ENCODE peak calls at places on chromosomes 11 and 22, in seven cellular contexts. One of them, this sample, is unnamed. For H3K4me1, the result is how much of the 10 kb centered on the place peaks cover.

GRCh38 chr22:38953577-38954413 is 3.6 kb upstream of the APOBEC3A start:
- DNase-seq in heart left ventricle: no peak
- DNase-seq in tibial artery: peak
- DNase-seq in heart right ventricle: no peak
- DNase-seq in aorta: no peak
- DNase-seq in osteoblast: no peak
- DNase-seq in mesenchymal stem cell: peak
- DNase-seq in this sample: no peak

GRCh38 chr11:420054-420910 is 5.5 kb upstream of the SIGIRR start:
- DNase-seq in heart right ventricle: peak
- DNase-seq in aorta: peak
- DNase-seq in osteoblast: no peak
- DNase-seq in tibial artery: no peak
- DNase-seq in mesenchymal stem cell: no peak
- DNase-seq in heart left ventricle: peak
- DNase-seq in this sample: no peak

GRCh38 chr11:13358871-13359270 is 81.3 kb downstream of the BMAL1 start:
- DNase-seq in aorta: no peak
- DNase-seq in tibial artery: no peak
- DNase-seq in heart left ventricle: no peak
- DNase-seq in heart right ventricle: no peak
- DNase-seq in osteoblast: no peak
- DNase-seq in mesenchymal stem cell: peak
- DNase-seq in this sample: no peak

GRCh38 chr22:19615867-19616581 is 91.8 kb upstream of the CLDN5 start:
- DNase-seq in tibial artery: no peak
- DNase-seq in aorta: no peak
- DNase-seq in heart right ventricle: no peak
- DNase-seq in osteoblast: no peak
- DNase-seq in heart left ventricle: no peak
- DNase-seq in mesenchymal stem cell: no peak
- DNase-seq in this sample: no peak

GRCh38 chr22:23888615-23889401 is 5.4 kb upstream of the MIF start:
- DNase-seq in heart right ventricle: no peak
- DNase-seq in osteoblast: peak
- DNase-seq in aorta: no peak
- DNase-seq in tibial artery: no peak
- DNase-seq in heart left ventricle: no peak
- DNase-seq in mesenchymal stem cell: peak
- DNase-seq in this sample: no peak

GRCh38 chr22:32957093-32957835 is 100.9 kb downstream of the SYN3 start:
- DNase-seq in osteoblast: no peak
- DNase-seq in heart right ventricle: no peak
- DNase-seq in heart left ventricle: no peak
- DNase-seq in tibial artery: no peak
- DNase-seq in aorta: no peak
- DNase-seq in mesenchymal stem cell: no peak
- DNase-seq in this sample: no peak

GRCh38 chr11:133608496-133608895 is 76.2 kb upstream of the OPCML start:
- DNase-seq in heart left ventricle: no peak
- DNase-seq in tibial artery: no peak
- DNase-seq in heart right ventricle: no peak
- DNase-seq in mesenchymal stem cell: no peak
- DNase-seq in osteoblast: no peak
- DNase-seq in aorta: no peak
- DNase-seq in this sample: no peak

GRCh38 chr11:4072668-4073285 is 21.8 kb upstream of the RRM1 start:
- DNase-seq in mesenchymal stem cell: peak
- DNase-seq in osteoblast: no peak
- DNase-seq in heart right ventricle: no peak
- DNase-seq in tibial artery: no peak
- DNase-seq in aorta: no peak
- DNase-seq in heart left ventricle: peak
- DNase-seq in this sample: no peak

GRCh38 chr11:2927851-2928604 is 1.2 kb downstream of the PHLDA2 start:
- DNase-seq in heart left ventricle: peak
- DNase-seq in aorta: peak
- DNase-seq in mesenchymal stem cell: peak
- DNase-seq in heart right ventricle: no peak
- DNase-seq in tibial artery: peak
- DNase-seq in osteoblast: peak
- DNase-seq in this sample: peak

GRCh38 chr11:119525855-119526196 is 102.9 kb upstream of the THY1 start:
- DNase-seq in tibial artery: no peak
- DNase-seq in heart right ventricle: no peak
- DNase-seq in heart left ventricle: no peak
- DNase-seq in aorta: peak
- DNase-seq in osteoblast: no peak
- DNase-seq in mesenchymal stem cell: no peak
- DNase-seq in this sample: no peak

GRCh38 chr22:22938672-22939536 is 51.3 kb downstream of the IGLL5 start:
- DNase-seq in mesenchymal stem cell: no peak
- DNase-seq in heart left ventricle: no peak
- DNase-seq in aorta: no peak
- DNase-seq in heart right ventricle: no peak
- DNase-seq in tibial artery: peak
- DNase-seq in osteoblast: peak
- DNase-seq in this sample: peak

GRCh38 chr22:27844656-27845602 is 43.4 kb upstream of the MN1 start:
- DNase-seq in tibial artery: no peak
- DNase-seq in aorta: no peak
- DNase-seq in mesenchymal stem cell: no peak
- DNase-seq in heart right ventricle: no peak
- DNase-seq in heart left ventricle: no peak
- DNase-seq in osteoblast: no peak
- DNase-seq in this sample: no peak

GRCh38 chr11:82976786-82977185 is 75.2 kb downstream of the DDIAS start:
- DNase-seq in mesenchymal stem cell: no peak
- DNase-seq in aorta: no peak
- DNase-seq in osteoblast: no peak
- DNase-seq in heart right ventricle: no peak
- DNase-seq in heart left ventricle: peak
- DNase-seq in tibial artery: no peak
- DNase-seq in this sample: no peak

GRCh38 chr22:43376765-43377485 is 33.8 kb upstream of the SCUBE1 start:
- DNase-seq in osteoblast: no peak
- DNase-seq in aorta: no peak
- DNase-seq in heart left ventricle: no peak
- DNase-seq in heart right ventricle: no peak
- DNase-seq in tibial artery: no peak
- DNase-seq in mesenchymal stem cell: no peak
- DNase-seq in this sample: no peak
- H3K27ac ChIP-seq in osteoblast: peak
- H3K27ac ChIP-seq in aorta: no peak
- H3K27ac ChIP-seq in heart left ventricle: no peak
- H3K27ac ChIP-seq in heart right ventricle: no peak
- H3K27ac ChIP-seq in tibial artery: peak
- H3K27ac ChIP-seq in mesenchymal stem cell: no peak
- H3K27ac ChIP-seq in this sample: no peak

DNA sequence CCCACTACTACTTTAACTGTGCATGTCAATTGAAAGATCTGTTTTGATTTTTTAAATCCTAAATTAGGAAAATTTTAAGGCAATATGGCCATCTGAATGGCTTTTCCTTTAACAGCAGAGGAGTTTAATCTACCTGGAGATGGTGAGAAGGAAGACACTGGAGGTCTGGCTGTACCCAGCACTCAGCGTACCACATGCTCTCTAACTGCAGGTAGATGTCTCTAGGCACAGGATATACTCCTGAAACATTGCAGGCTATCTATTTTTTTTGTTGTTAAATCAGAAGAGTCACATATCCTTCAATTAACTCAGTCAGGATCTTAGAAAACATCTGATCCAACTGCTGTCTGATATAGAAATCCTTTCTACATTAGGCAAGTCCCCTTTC is 17.3 kb upstream of the CASTOR1 start:
- DNase-seq in aorta: no peak
- DNase-seq in heart right ventricle: no peak
- DNase-seq in heart left ventricle: no peak
- DNase-seq in tibial artery: no peak
- DNase-seq in osteoblast: no peak
- DNase-seq in mesenchymal stem cell: no peak
- DNase-seq in this sample: no peak
- H3K4me1 ChIP-seq in aorta: under half
- H3K4me1 ChIP-seq in heart right ventricle: half or more
- H3K4me1 ChIP-seq in heart left ventricle: half or more
- H3K4me1 ChIP-seq in tibial artery: half or more
- H3K4me1 ChIP-seq in osteoblast: half or more
- H3K4me1 ChIP-seq in mesenchymal stem cell: half or more
- H3K4me1 ChIP-seq in this sample: half or more

GRCh38 chr11:64564419-64564818 is 26.6 kb upstream of the SLC22A12 start:
- DNase-seq in heart right ventricle: no peak
- DNase-seq in mesenchymal stem cell: no peak
- DNase-seq in tibial artery: peak
- DNase-seq in aorta: no peak
- DNase-seq in osteoblast: peak
- DNase-seq in heart left ventricle: peak
- DNase-seq in this sample: peak

GRCh38 chr11:64566915-64567882 is 23.8 kb upstream of the SLC22A12 start:
- DNase-seq in osteoblast: peak
- DNase-seq in mesenchymal stem cell: no peak
- DNase-seq in heart right ventricle: no peak
- DNase-seq in heart left ventricle: no peak
- DNase-seq in tibial artery: peak
- DNase-seq in aorta: peak
- DNase-seq in this sample: peak

GRCh38 chr11:64564947-64565889 is 25.8 kb upstream of the SLC22A12 start:
- DNase-seq in osteoblast: peak
- DNase-seq in mesenchymal stem cell: no peak
- DNase-seq in aorta: no peak
- DNase-seq in heart left ventricle: no peak
- DNase-seq in tibial artery: peak
- DNase-seq in heart right ventricle: no peak
- DNase-seq in this sample: peak

GRCh38 chr11:64568041-64568571 is 22.9 kb upstream of the SLC22A12 start:
- DNase-seq in osteoblast: no peak
- DNase-seq in heart left ventricle: no peak
- DNase-seq in mesenchymal stem cell: no peak
- DNase-seq in heart right ventricle: no peak
- DNase-seq in aorta: peak
- DNase-seq in tibial artery: peak
- DNase-seq in this sample: peak

DNA sequence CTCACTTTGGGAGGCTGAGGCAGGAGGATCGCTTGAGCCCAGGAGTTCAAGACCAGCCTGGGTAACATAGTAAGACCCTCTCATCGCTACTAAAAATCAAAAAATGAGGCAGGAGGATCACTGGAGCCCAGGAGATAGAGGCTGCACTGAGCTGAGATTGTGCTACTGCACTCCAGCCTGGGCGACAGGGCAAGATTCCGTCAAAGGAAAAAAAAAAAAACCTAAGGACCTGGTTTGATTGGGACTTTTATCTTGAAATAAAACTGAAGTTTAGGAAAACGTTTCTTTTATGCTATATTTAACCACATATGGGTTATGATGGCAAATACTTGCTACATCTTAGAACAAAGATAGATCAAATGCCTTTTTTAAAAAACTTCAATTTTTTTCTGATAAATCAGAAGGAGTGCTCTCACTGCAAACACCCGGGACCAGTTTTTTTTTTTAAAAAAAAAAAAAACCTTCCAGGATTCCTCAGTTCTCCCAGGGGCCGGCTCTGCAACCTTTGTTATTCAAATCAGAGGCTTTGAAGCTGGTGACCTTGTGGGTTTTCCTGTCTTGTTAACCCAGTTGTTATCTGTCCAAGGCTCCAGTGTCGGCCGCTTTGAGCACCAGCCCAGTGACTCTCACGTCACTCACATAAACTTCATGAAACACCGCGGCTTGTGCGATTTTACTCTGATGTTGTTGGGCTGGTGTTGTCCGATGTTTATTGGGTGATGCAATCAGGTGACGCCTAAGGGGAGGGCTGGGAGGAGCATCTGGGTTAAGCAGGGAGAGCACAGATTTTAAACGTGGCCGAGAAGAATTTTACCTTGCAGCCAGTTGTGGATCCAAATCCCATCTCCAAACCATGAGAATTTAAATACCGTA is 24.7 kb upstream of the SLC22A12 start:
- DNase-seq in aorta: no peak
- DNase-seq in tibial artery: peak
- DNase-seq in heart right ventricle: no peak
- DNase-seq in osteoblast: peak
- DNase-seq in mesenchymal stem cell: peak
- DNase-seq in heart left ventricle: no peak
- DNase-seq in this sample: peak
- H3K4me3 ChIP-seq in aorta: no peak
- H3K4me3 ChIP-seq in tibial artery: no peak
- H3K4me3 ChIP-seq in heart right ventricle: no peak
- H3K4me3 ChIP-seq in osteoblast: no peak
- H3K4me3 ChIP-seq in mesenchymal stem cell: no peak
- H3K4me3 ChIP-seq in heart left ventricle: no peak
- H3K4me3 ChIP-seq in this sample: no peak

GRCh38 chr11:76577921-76578654 is 92.5 kb downstream of the LRRC32 start:
- DNase-seq in osteoblast: no peak
- DNase-seq in aorta: peak
- DNase-seq in tibial artery: no peak
- DNase-seq in mesenchymal stem cell: no peak
- DNase-seq in heart right ventricle: no peak
- DNase-seq in heart left ventricle: no peak
- DNase-seq in this sample: no peak
- H3K27ac ChIP-seq in osteoblast: peak
- H3K27ac ChIP-seq in aorta: no peak
- H3K27ac ChIP-seq in tibial artery: peak
- H3K27ac ChIP-seq in mesenchymal stem cell: peak
- H3K27ac ChIP-seq in heart right ventricle: peak
- H3K27ac ChIP-seq in heart left ventricle: peak
- H3K27ac ChIP-seq in this sample: peak

DNA sequence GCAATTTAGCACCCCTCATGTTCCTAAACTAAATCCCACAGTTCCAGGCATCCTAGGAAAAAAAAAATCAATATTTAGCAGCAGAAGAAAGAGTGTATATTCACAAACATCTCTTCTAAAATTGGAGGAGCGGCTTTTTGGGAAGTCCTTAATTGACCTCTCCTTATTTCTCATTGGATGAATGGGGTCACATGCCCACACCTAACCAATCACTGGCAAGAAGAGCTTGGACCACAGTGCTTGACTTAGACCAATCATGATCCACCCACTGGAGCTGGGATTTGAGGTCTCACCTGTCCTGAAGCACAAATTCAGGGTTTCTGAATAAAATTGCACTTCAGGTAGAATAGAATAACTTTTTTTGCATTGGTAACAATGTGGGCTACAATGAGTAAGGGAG is 16.0 kb downstream of the CD44 start:
- DNase-seq in mesenchymal stem cell: no peak
- DNase-seq in tibial artery: no peak
- DNase-seq in heart left ventricle: no peak
- DNase-seq in osteoblast: no peak
- DNase-seq in heart right ventricle: no peak
- DNase-seq in aorta: no peak
- DNase-seq in this sample: no peak
- H3K4me1 ChIP-seq in mesenchymal stem cell: under half
- H3K4me1 ChIP-seq in tibial artery: under half
- H3K4me1 ChIP-seq in heart left ventricle: under half
- H3K4me1 ChIP-seq in osteoblast: half or more
- H3K4me1 ChIP-seq in heart right ventricle: under half
- H3K4me1 ChIP-seq in aorta: under half
- H3K4me1 ChIP-seq in this sample: under half

GRCh38 chr11:117200813-117201515 is 1.8 kb downstream of the TAGLN start:
- DNase-seq in heart left ventricle: peak
- DNase-seq in mesenchymal stem cell: peak
- DNase-seq in tibial artery: no peak
- DNase-seq in aorta: no peak
- DNase-seq in osteoblast: peak
- DNase-seq in heart right ventricle: no peak
- DNase-seq in this sample: no peak
- H3K4me3 ChIP-seq in heart left ventricle: peak
- H3K4me3 ChIP-seq in mesenchymal stem cell: peak
- H3K4me3 ChIP-seq in tibial artery: peak
- H3K4me3 ChIP-seq in aorta: peak
- H3K4me3 ChIP-seq in osteoblast: peak
- H3K4me3 ChIP-seq in heart right ventricle: peak
- H3K4me3 ChIP-seq in this sample: peak

GRCh38 chr11:12285106-12285505 is 92.3 kb upstream of the PARVA start:
- DNase-seq in heart left ventricle: no peak
- DNase-seq in mesenchymal stem cell: peak
- DNase-seq in aorta: no peak
- DNase-seq in tibial artery: no peak
- DNase-seq in osteoblast: peak
- DNase-seq in heart right ventricle: no peak
- DNase-seq in this sample: no peak
- H3K27ac ChIP-seq in heart left ventricle: no peak
- H3K27ac ChIP-seq in mesenchymal stem cell: peak
- H3K27ac ChIP-seq in aorta: no peak
- H3K27ac ChIP-seq in tibial artery: peak
- H3K27ac ChIP-seq in osteoblast: peak
- H3K27ac ChIP-seq in heart right ventricle: no peak
- H3K27ac ChIP-seq in this sample: no peak